ENCODE peak calls at places on chromosomes 16 and 17, in seven cellular contexts. Q, L, C, N, A, P and Z are unnamed samples.

GRCh38 chr16:29824589-29825144 is 4.4 kb downstream of the MVP start:
- DNase-seq in Q (no peak), L (no peak), C (peak; percentile 67), N (no peak), A (peak; percentile 82), P (no peak), Z (peak; percentile 66)

GRCh38 chr16:65002265-65002664 is 119.6 kb downstream of the CDH11 start:
- DNase-seq in Q (no peak), L (no peak), C (no peak), N (no peak), A (peak; percentile 65), P (peak; percentile 46), Z (no peak)

GRCh38 chr17:1626333-1626732 is 2.3 kb downstream of the SLC43A2 start:
- DNase-seq in Q (no peak), L (no peak), C (no peak), N (peak; percentile 73), A (no peak), P (no peak), Z (no peak)

GRCh38 chr17:61542027-61542426 is 49.0 kb downstream of the NACA2 start:
- DNase-seq in Q (no peak), L (no peak), C (no peak), N (no peak), A (no peak), P (no peak), Z (no peak)

GRCh38 chr17:82890926-82891678 is 51.3 kb upstream of the ZNF750 start:
- DNase-seq in Q (no peak), L (no peak), C (no peak), N (no peak), A (no peak), P (no peak), Z (no peak)

GRCh38 chr16:7344806-7345416 is 12.3 kb downstream of the RBFOX1 start:
- DNase-seq in Q (no peak), L (no peak), C (no peak), N (no peak), A (no peak), P (no peak), Z (no peak)

GRCh38 chr16:10729104-10729503 is 14.5 kb upstream of the NUBP1 start:
- DNase-seq in Q (no peak), L (no peak), C (no peak), N (no peak), A (no peak), P (no peak), Z (no peak)

GRCh38 chr16:83981799-83982198 is 13.8 kb downstream of the NECAB2 start:
- DNase-seq in Q (no peak), L (no peak), C (no peak), N (no peak), A (no peak), P (no peak), Z (no peak)

GRCh38 chr16:20383106-20384029 is 21.2 kb downstream of the PDILT start:
- DNase-seq in Q (peak; percentile 23), L (peak; percentile 20), C (peak; percentile 74), N (peak; percentile 86), A (peak; percentile 72), P (peak; percentile 60), Z (peak; percentile 76)

GRCh38 chr17:31068291-31068690 is 26.5 kb upstream of the NF1 start:
- DNase-seq in Q (peak; percentile 11), L (no peak), C (peak; percentile 66), N (peak; percentile 42), A (peak; percentile 40), P (peak; percentile 74), Z (peak; percentile 56)

GRCh38 chr17:40038882-40039513 is 15.2 kb downstream of the MED24 start:
- DNase-seq in Q (no peak), L (no peak), C (peak; percentile 68), N (peak; percentile 67), A (peak; percentile 95), P (peak; percentile 70), Z (peak; percentile 76)

GRCh38 chr16:68311316-68311620 is 449 bp downstream of the PRMT7 start:
- DNase-seq in Q (no peak), L (no peak), C (no peak), N (no peak), A (peak; percentile 67), P (no peak), Z (no peak)

GRCh38 chr16:9094008-9094846 is 2.8 kb downstream of the HAPSTR1 start:
- DNase-seq in Q (no peak), L (no peak), C (no peak), N (no peak), A (no peak), P (no peak), Z (no peak)

GRCh38 chr17:30352247-30352814 is 18.5 kb upstream of the TMIGD1 start:
- DNase-seq in Q (no peak), L (no peak), C (no peak), N (no peak), A (no peak), P (no peak), Z (no peak)

GRCh38 chr17:51184124-51184523 is 17.9 kb downstream of the NME2 start:
- DNase-seq in Q (no peak), L (no peak), C (no peak), N (no peak), A (no peak), P (no peak), Z (no peak)

GRCh38 chr16:72530434-72530833 is 358.5 kb upstream of the PMFBP1 start:
- DNase-seq in Q (no peak), L (no peak), C (peak; percentile 28), N (no peak), A (peak; percentile 78), P (peak; percentile 46), Z (peak; percentile 90)
- H3K27ac ChIP-seq in Q (no peak overlapping the region), L (no peak overlapping the region), C (no peak overlapping the region), N (no peak overlapping the region), A (peak overlapping the region; percentile 29), P (no peak overlapping the region), Z (no peak overlapping the region)

GRCh38 chr17:59331129-59331928 is at the start of gene YPEL2:
- DNase-seq in Q (peak; percentile 86), L (peak; percentile 90), C (peak; percentile 95), N (peak; percentile 99), A (peak; percentile 93), P (peak; percentile 98), Z (peak; percentile 98)

GRCh38 chr17:59331929-59332889 is 754 bp downstream of the YPEL2 start:
- DNase-seq in Q (peak; percentile 9), L (peak; percentile 44), C (no peak), N (peak; percentile 58), A (peak; percentile 70), P (no peak), Z (peak; percentile 51)

GRCh38 chr17:59335685-59336084 is 4.2 kb downstream of the YPEL2 start:
- DNase-seq in Q (no peak), L (no peak), C (no peak), N (no peak), A (no peak), P (no peak), Z (no peak)

GRCh38 chr17:59332890-59333377 is 1.5 kb downstream of the YPEL2 start:
- DNase-seq in Q (no peak), L (peak; percentile 32), C (no peak), N (no peak), A (peak; percentile 67), P (no peak), Z (no peak)

GRCh38 chr17:59333845-59334244 is 2.4 kb downstream of the YPEL2 start:
- DNase-seq in Q (no peak), L (no peak), C (no peak), N (peak; percentile 35), A (no peak), P (no peak), Z (no peak)
- H3K4me3 ChIP-seq in Q (no peak overlapping the region), L (no peak overlapping the region), C (no peak overlapping the region), N (peak overlapping the region; percentile 79), A (no peak overlapping the region), P (no peak overlapping the region), Z (peak overlapping the region; percentile 99)

GRCh38 chr17:58565389-58566311 is 51.2 kb upstream of the MTMR4 start:
- DNase-seq in Q (no peak), L (no peak), C (no peak), N (no peak), A (no peak), P (no peak), Z (no peak)
- H3K27ac ChIP-seq in Q (no peak overlapping the region), L (no peak overlapping the region), C (no peak overlapping the region), N (no peak overlapping the region), A (no peak overlapping the region), P (no peak overlapping the region), Z (no peak overlapping the region)

DNA sequence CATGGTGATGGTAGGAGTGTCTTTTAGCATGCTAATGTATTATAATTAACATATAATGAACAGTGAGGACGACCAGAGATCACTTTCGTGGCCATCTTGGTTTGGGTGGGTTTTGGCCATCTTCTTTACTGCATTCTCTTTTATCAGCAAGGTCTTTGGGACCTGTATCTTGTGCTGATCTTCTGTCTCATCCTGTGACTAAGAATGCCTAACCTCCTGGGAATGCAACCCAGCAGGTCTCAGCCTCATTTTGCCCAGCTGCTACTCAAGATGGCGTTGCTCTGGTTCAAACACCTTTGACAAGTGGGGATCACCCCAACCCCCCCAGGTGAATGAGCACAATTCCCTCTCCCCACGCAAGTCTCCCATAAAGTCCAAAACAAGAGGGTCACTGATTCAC is 49.3 kb upstream of the ETV4 start:
- DNase-seq in Q (no peak), L (no peak), C (no peak), N (no peak), A (no peak), P (no peak), Z (no peak)
- H3K4me3 ChIP-seq in Q (no peak overlapping the region), L (no peak overlapping the region), C (no peak overlapping the region), N (no peak overlapping the region), A (no peak overlapping the region), P (no peak overlapping the region), Z (no peak overlapping the region)

GRCh38 chr17:75086496-75087181 is 1.1 kb upstream of the SLC16A5 start:
- DNase-seq in Q (no peak), L (no peak), C (peak; percentile 54), N (no peak), A (no peak), P (no peak), Z (no peak)
- H3K27ac ChIP-seq in Q (no peak overlapping the region), L (no peak overlapping the region), C (peak overlapping the region; percentile 96), N (no peak overlapping the region), A (no peak overlapping the region), P (no peak overlapping the region), Z (no peak overlapping the region)

GRCh38 chr17:8310601-8311123 is 621 bp downstream of the ARHGEF15 start:
- DNase-seq in Q (no peak), L (no peak), C (no peak), N (no peak), A (no peak), P (no peak), Z (no peak)
- H3K4me3 ChIP-seq in Q (no peak overlapping the region), L (no peak overlapping the region), C (no peak overlapping the region), N (no peak overlapping the region), A (no peak overlapping the region), P (no peak overlapping the region), Z (no peak overlapping the region)

GRCh38 chr17:77496831-77497577 is 356.2 kb downstream of the SEC14L1 start:
- DNase-seq in Q (no peak), L (no peak), C (no peak), N (no peak), A (no peak), P (peak; percentile 38), Z (no peak)

GRCh38 chr17:77498056-77498785 is 357.5 kb downstream of the SEC14L1 start:
- DNase-seq in Q (no peak), L (no peak), C (no peak), N (no peak), A (no peak), P (peak; percentile 39), Z (no peak)

GRCh38 chr17:77496401-77496801 is 355.6 kb downstream of the SEC14L1 start:
- DNase-seq in Q (no peak), L (no peak), C (no peak), N (no peak), A (no peak), P (peak; percentile 40), Z (no peak)

GRCh38 chr17:77498875-77499698 is 358.3 kb downstream of the SEC14L1 start:
- DNase-seq in Q (no peak), L (no peak), C (no peak), N (no peak), A (no peak), P (peak; percentile 45), Z (no peak)

GRCh38 chr17:77497578-77497934 is 356.8 kb downstream of the SEC14L1 start:
- DNase-seq in Q (no peak), L (no peak), C (no peak), N (no peak), A (no peak), P (peak; percentile 45), Z (no peak)
- H3K27ac ChIP-seq in Q (no peak overlapping the region), L (no peak overlapping the region), C (no peak overlapping the region), N (no peak overlapping the region), A (no peak overlapping the region), P (no peak overlapping the region), Z (no peak overlapping the region)